ENCODE peak calls at places on chromosome 9, in seven cellular contexts. One of them, this sample, is unnamed.

GRCh38 chr9:38360880-38361836 is 31.3 kb upstream of the ALDH1B1 start:
- DNase-seq in tibial nerve: no peak
- DNase-seq in NCI-H1694: no peak
- DNase-seq in CD4-positive, CD25-positive, alpha-beta regulatory T cell: no peak
- DNase-seq in left ventricle myocardium superior: no peak
- DNase-seq in dermis blood vessel endothelial cell: no peak
- DNase-seq in GM12891: no peak
- DNase-seq in this sample: no peak

GRCh38 chr9:85290019-85290418 is 451.7 kb downstream of the AGTPBP1 start:
- DNase-seq in CD4-positive, CD25-positive, alpha-beta regulatory T cell: no peak
- DNase-seq in dermis blood vessel endothelial cell: no peak
- DNase-seq in GM12891: no peak
- DNase-seq in left ventricle myocardium superior: no peak
- DNase-seq in NCI-H1694: no peak
- DNase-seq in tibial nerve: no peak
- DNase-seq in this sample: no peak

GRCh38 chr9:79955300-79955699 is 383.5 kb downstream of the TLE4 start:
- DNase-seq in tibial nerve: no peak
- DNase-seq in CD4-positive, CD25-positive, alpha-beta regulatory T cell: no peak
- DNase-seq in left ventricle myocardium superior: no peak
- DNase-seq in dermis blood vessel endothelial cell: no peak
- DNase-seq in GM12891: no peak
- DNase-seq in NCI-H1694: no peak
- DNase-seq in this sample: no peak

GRCh38 chr9:76370656-76371055 is 23.6 kb downstream of the RFK start:
- DNase-seq in left ventricle myocardium superior: no peak
- DNase-seq in NCI-H1694: no peak
- DNase-seq in tibial nerve: no peak
- DNase-seq in GM12891: no peak
- DNase-seq in dermis blood vessel endothelial cell: no peak
- DNase-seq in CD4-positive, CD25-positive, alpha-beta regulatory T cell: no peak
- DNase-seq in this sample: no peak

GRCh38 chr9:105679406-105680022 is 14.8 kb upstream of the TMEM38B start:
- DNase-seq in GM12891: no peak
- DNase-seq in NCI-H1694: no peak
- DNase-seq in CD4-positive, CD25-positive, alpha-beta regulatory T cell: no peak
- DNase-seq in tibial nerve: no peak
- DNase-seq in left ventricle myocardium superior: no peak
- DNase-seq in dermis blood vessel endothelial cell: no peak
- DNase-seq in this sample: no peak

GRCh38 chr9:3087697-3088096 is 243.8 kb upstream of the PUM3 start:
- DNase-seq in CD4-positive, CD25-positive, alpha-beta regulatory T cell: no peak
- DNase-seq in NCI-H1694: no peak
- DNase-seq in left ventricle myocardium superior: no peak
- DNase-seq in GM12891: no peak
- DNase-seq in dermis blood vessel endothelial cell: no peak
- DNase-seq in tibial nerve: no peak
- DNase-seq in this sample: no peak

GRCh38 chr9:22041792-22042191 is 32.7 kb upstream of the CDKN2B start:
- DNase-seq in tibial nerve: no peak
- DNase-seq in GM12891: no peak
- DNase-seq in NCI-H1694: no peak
- DNase-seq in left ventricle myocardium superior: no peak
- DNase-seq in dermis blood vessel endothelial cell: no peak
- DNase-seq in CD4-positive, CD25-positive, alpha-beta regulatory T cell: no peak
- DNase-seq in this sample: no peak

GRCh38 chr9:68533678-68534077 is 7.0 kb downstream of the TMEM252 start:
- DNase-seq in dermis blood vessel endothelial cell: no peak
- DNase-seq in GM12891: no peak
- DNase-seq in NCI-H1694: peak; percentile 26
- DNase-seq in CD4-positive, CD25-positive, alpha-beta regulatory T cell: no peak
- DNase-seq in tibial nerve: no peak
- DNase-seq in left ventricle myocardium superior: no peak
- DNase-seq in this sample: no peak

GRCh38 chr9:125889122-125889523 is 141.9 kb downstream of the PBX3 start:
- DNase-seq in NCI-H1694: no peak
- DNase-seq in GM12891: no peak
- DNase-seq in CD4-positive, CD25-positive, alpha-beta regulatory T cell: no peak
- DNase-seq in dermis blood vessel endothelial cell: no peak
- DNase-seq in left ventricle myocardium superior: peak; percentile 64
- DNase-seq in tibial nerve: no peak
- DNase-seq in this sample: no peak

GRCh38 chr9:89428901-89429890 is 68.7 kb downstream of the SEMA4D start:
- DNase-seq in CD4-positive, CD25-positive, alpha-beta regulatory T cell: peak; percentile 63
- DNase-seq in GM12891: peak; percentile 66
- DNase-seq in NCI-H1694: no peak
- DNase-seq in tibial nerve: no peak
- DNase-seq in left ventricle myocardium superior: no peak
- DNase-seq in dermis blood vessel endothelial cell: peak; percentile 35
- DNase-seq in this sample: no peak

GRCh38 chr9:21479152-21479702 is 2.9 kb downstream of the IFNE start:
- DNase-seq in NCI-H1694: no peak
- DNase-seq in CD4-positive, CD25-positive, alpha-beta regulatory T cell: no peak
- DNase-seq in tibial nerve: no peak
- DNase-seq in dermis blood vessel endothelial cell: no peak
- DNase-seq in left ventricle myocardium superior: no peak
- DNase-seq in GM12891: no peak
- DNase-seq in this sample: no peak

GRCh38 chr9:126360073-126360472 is 33.4 kb downstream of the MVB12B start:
- DNase-seq in left ventricle myocardium superior: no peak
- DNase-seq in GM12891: no peak
- DNase-seq in NCI-H1694: no peak
- DNase-seq in tibial nerve: no peak
- DNase-seq in dermis blood vessel endothelial cell: no peak
- DNase-seq in CD4-positive, CD25-positive, alpha-beta regulatory T cell: no peak
- DNase-seq in this sample: no peak

GRCh38 chr9:89613912-89614311 is 9.1 kb downstream of the GADD45G start:
- DNase-seq in left ventricle myocardium superior: no peak
- DNase-seq in GM12891: no peak
- DNase-seq in CD4-positive, CD25-positive, alpha-beta regulatory T cell: no peak
- DNase-seq in tibial nerve: no peak
- DNase-seq in NCI-H1694: no peak
- DNase-seq in dermis blood vessel endothelial cell: no peak
- DNase-seq in this sample: no peak

GRCh38 chr9:97645720-97646119 is 12.1 kb downstream of the NCBP1 start:
- DNase-seq in CD4-positive, CD25-positive, alpha-beta regulatory T cell: no peak
- DNase-seq in left ventricle myocardium superior: no peak
- DNase-seq in GM12891: no peak
- DNase-seq in tibial nerve: no peak
- DNase-seq in NCI-H1694: no peak
- DNase-seq in dermis blood vessel endothelial cell: no peak
- DNase-seq in this sample: no peak

GRCh38 chr9:77848897-77849296 is 182.7 kb downstream of the GNAQ start:
- DNase-seq in GM12891: no peak
- DNase-seq in NCI-H1694: no peak
- DNase-seq in CD4-positive, CD25-positive, alpha-beta regulatory T cell: no peak
- DNase-seq in left ventricle myocardium superior: peak; percentile 42
- DNase-seq in tibial nerve: peak; percentile 51
- DNase-seq in dermis blood vessel endothelial cell: peak; percentile 84
- DNase-seq in this sample: no peak

GRCh38 chr9:106883030-106883429 is 20.1 kb downstream of the ZNF462 start:
- DNase-seq in NCI-H1694: no peak
- DNase-seq in tibial nerve: no peak
- DNase-seq in CD4-positive, CD25-positive, alpha-beta regulatory T cell: no peak
- DNase-seq in GM12891: no peak
- DNase-seq in left ventricle myocardium superior: no peak
- DNase-seq in dermis blood vessel endothelial cell: peak; percentile 72
- DNase-seq in this sample: no peak

GRCh38 chr9:101311759-101312420 is 72.9 kb downstream of the BAAT start:
- DNase-seq in dermis blood vessel endothelial cell: peak; percentile 92
- DNase-seq in NCI-H1694: peak; percentile 95
- DNase-seq in tibial nerve: no peak
- DNase-seq in left ventricle myocardium superior: no peak
- DNase-seq in CD4-positive, CD25-positive, alpha-beta regulatory T cell: peak; percentile 55
- DNase-seq in GM12891: peak; percentile 7
- DNase-seq in this sample: peak; percentile 84

GRCh38 chr9:129283705-129284606 is 105.9 kb upstream of the IER5L start:
- DNase-seq in tibial nerve: peak; percentile 11
- DNase-seq in dermis blood vessel endothelial cell: no peak
- DNase-seq in CD4-positive, CD25-positive, alpha-beta regulatory T cell: no peak
- DNase-seq in left ventricle myocardium superior: no peak
- DNase-seq in GM12891: no peak
- DNase-seq in NCI-H1694: no peak
- DNase-seq in this sample: no peak

GRCh38 chr9:2502760-2503159 is 118.8 kb upstream of the VLDLR start:
- DNase-seq in NCI-H1694: no peak
- DNase-seq in left ventricle myocardium superior: no peak
- DNase-seq in GM12891: no peak
- DNase-seq in dermis blood vessel endothelial cell: no peak
- DNase-seq in CD4-positive, CD25-positive, alpha-beta regulatory T cell: no peak
- DNase-seq in tibial nerve: no peak
- DNase-seq in this sample: no peak

GRCh38 chr9:134390537-134390936 is 64.3 kb downstream of the RXRA start:
- DNase-seq in left ventricle myocardium superior: no peak
- DNase-seq in GM12891: peak; percentile 80
- DNase-seq in dermis blood vessel endothelial cell: no peak
- DNase-seq in CD4-positive, CD25-positive, alpha-beta regulatory T cell: peak; percentile 73
- DNase-seq in NCI-H1694: no peak
- DNase-seq in tibial nerve: no peak
- DNase-seq in this sample: no peak

GRCh38 chr9:75658301-75658919 is 232.1 kb upstream of the PCSK5 start:
- DNase-seq in left ventricle myocardium superior: no peak
- DNase-seq in CD4-positive, CD25-positive, alpha-beta regulatory T cell: no peak
- DNase-seq in tibial nerve: no peak
- DNase-seq in GM12891: no peak
- DNase-seq in NCI-H1694: no peak
- DNase-seq in dermis blood vessel endothelial cell: no peak
- DNase-seq in this sample: no peak

GRCh38 chr9:90078988-90079457 is 474.2 kb downstream of the GADD45G start:
- DNase-seq in NCI-H1694: no peak
- DNase-seq in left ventricle myocardium superior: no peak
- DNase-seq in CD4-positive, CD25-positive, alpha-beta regulatory T cell: no peak
- DNase-seq in tibial nerve: no peak
- DNase-seq in dermis blood vessel endothelial cell: no peak
- DNase-seq in GM12891: no peak
- DNase-seq in this sample: no peak

GRCh38 chr9:90894956-90895687 is 93.5 kb downstream of the SYK start:
- DNase-seq in tibial nerve: no peak
- DNase-seq in left ventricle myocardium superior: no peak
- DNase-seq in dermis blood vessel endothelial cell: peak; percentile 36
- DNase-seq in NCI-H1694: no peak
- DNase-seq in CD4-positive, CD25-positive, alpha-beta regulatory T cell: no peak
- DNase-seq in GM12891: no peak
- DNase-seq in this sample: no peak

GRCh38 chr9:131432050-131432449 is 38.2 kb downstream of the PRRC2B start:
- DNase-seq in tibial nerve: no peak
- DNase-seq in dermis blood vessel endothelial cell: no peak
- DNase-seq in NCI-H1694: no peak
- DNase-seq in CD4-positive, CD25-positive, alpha-beta regulatory T cell: no peak
- DNase-seq in GM12891: no peak
- DNase-seq in left ventricle myocardium superior: no peak
- DNase-seq in this sample: no peak

GRCh38 chr9:4167728-4168127 is 132.1 kb downstream of the GLIS3 start:
- DNase-seq in left ventricle myocardium superior: no peak
- DNase-seq in dermis blood vessel endothelial cell: no peak
- DNase-seq in CD4-positive, CD25-positive, alpha-beta regulatory T cell: no peak
- DNase-seq in GM12891: no peak
- DNase-seq in NCI-H1694: no peak
- DNase-seq in tibial nerve: no peak
- DNase-seq in this sample: no peak

GRCh38 chr9:91306261-91306660 is 55.5 kb downstream of the AUH start:
- DNase-seq in CD4-positive, CD25-positive, alpha-beta regulatory T cell: no peak
- DNase-seq in dermis blood vessel endothelial cell: no peak
- DNase-seq in GM12891: no peak
- DNase-seq in tibial nerve: no peak
- DNase-seq in left ventricle myocardium superior: no peak
- DNase-seq in NCI-H1694: no peak
- DNase-seq in this sample: no peak

GRCh38 chr9:128072144-128073021 is 4.4 kb downstream of the SLC25A25 start:
- DNase-seq in GM12891: no peak
- DNase-seq in dermis blood vessel endothelial cell: peak; percentile 77
- DNase-seq in NCI-H1694: no peak
- DNase-seq in left ventricle myocardium superior: peak; percentile 66
- DNase-seq in CD4-positive, CD25-positive, alpha-beta regulatory T cell: peak; percentile 50
- DNase-seq in tibial nerve: peak; percentile 85
- DNase-seq in this sample: peak; percentile 85